ENCODE peak calls at places on chromosomes 3 and 15, in eight cellular contexts. One of them, this sample, is unnamed.

GRCh38 chr3:44114142-44114541 is 127.5 kb upstream of the TOPAZ1 start:
- DNase-seq in body of pancreas: peak
- DNase-seq in heart left ventricle: peak
- DNase-seq in IMR-90: peak
- DNase-seq in lower leg skin: no peak
- DNase-seq in K562: peak
- DNase-seq in breast epithelium: no peak
- DNase-seq in uterus: no peak
- DNase-seq in this sample: peak

GRCh38 chr3:156317457-156317856 is 197.1 kb downstream of the KCNAB1 start:
- DNase-seq in body of pancreas: no peak
- DNase-seq in heart left ventricle: no peak
- DNase-seq in IMR-90: peak
- DNase-seq in lower leg skin: no peak
- DNase-seq in K562: no peak
- DNase-seq in breast epithelium: no peak
- DNase-seq in uterus: no peak
- DNase-seq in this sample: peak

GRCh38 chr3:114380233-114380645 is 86.4 kb downstream of the TIGIT start:
- DNase-seq in body of pancreas: peak
- DNase-seq in heart left ventricle: peak
- DNase-seq in IMR-90: peak
- DNase-seq in lower leg skin: peak
- DNase-seq in K562: no peak
- DNase-seq in breast epithelium: peak
- DNase-seq in uterus: peak
- DNase-seq in this sample: no peak

GRCh38 chr3:134929976-134930375 is 134.9 kb downstream of the EPHB1 start:
- DNase-seq in body of pancreas: no peak
- DNase-seq in heart left ventricle: no peak
- DNase-seq in IMR-90: no peak
- DNase-seq in lower leg skin: no peak
- DNase-seq in K562: no peak
- DNase-seq in breast epithelium: no peak
- DNase-seq in uterus: no peak
- DNase-seq in this sample: no peak

GRCh38 chr3:160544837-160545236 is 20.5 kb downstream of the KPNA4 start:
- DNase-seq in body of pancreas: no peak
- DNase-seq in heart left ventricle: no peak
- DNase-seq in IMR-90: no peak
- DNase-seq in lower leg skin: no peak
- DNase-seq in K562: no peak
- DNase-seq in breast epithelium: no peak
- DNase-seq in uterus: no peak
- DNase-seq in this sample: no peak

GRCh38 chr15:69869291-69869690 is 228.4 kb downstream of the TLE3 start:
- DNase-seq in body of pancreas: no peak
- DNase-seq in heart left ventricle: no peak
- DNase-seq in IMR-90: no peak
- DNase-seq in lower leg skin: no peak
- DNase-seq in K562: no peak
- DNase-seq in breast epithelium: no peak
- DNase-seq in uterus: no peak
- DNase-seq in this sample: no peak

GRCh38 chr3:22156868-22157267 is 405.9 kb upstream of the ZNF385D start:
- DNase-seq in body of pancreas: no peak
- DNase-seq in heart left ventricle: no peak
- DNase-seq in IMR-90: no peak
- DNase-seq in lower leg skin: no peak
- DNase-seq in K562: no peak
- DNase-seq in breast epithelium: no peak
- DNase-seq in uterus: no peak
- DNase-seq in this sample: no peak

GRCh38 chr3:58418227-58418626 is 15.4 kb downstream of the PDHB start:
- DNase-seq in body of pancreas: no peak
- DNase-seq in heart left ventricle: no peak
- DNase-seq in IMR-90: no peak
- DNase-seq in lower leg skin: no peak
- DNase-seq in K562: no peak
- DNase-seq in breast epithelium: no peak
- DNase-seq in uterus: no peak
- DNase-seq in this sample: no peak

GRCh38 chr3:86937306-86937791 is 53.6 kb downstream of the VGLL3 start:
- DNase-seq in body of pancreas: peak
- DNase-seq in heart left ventricle: no peak
- DNase-seq in IMR-90: peak
- DNase-seq in lower leg skin: peak
- DNase-seq in K562: no peak
- DNase-seq in breast epithelium: no peak
- DNase-seq in uterus: peak
- DNase-seq in this sample: no peak

GRCh38 chr3:74633021-74633420 is 18.6 kb upstream of the CNTN3 start:
- DNase-seq in body of pancreas: no peak
- DNase-seq in heart left ventricle: no peak
- DNase-seq in IMR-90: peak
- DNase-seq in lower leg skin: no peak
- DNase-seq in K562: no peak
- DNase-seq in breast epithelium: no peak
- DNase-seq in uterus: no peak
- DNase-seq in this sample: no peak

GRCh38 chr3:25665646-25666136 is 984 bp upstream of the TOP2B start:
- DNase-seq in body of pancreas: no peak
- DNase-seq in heart left ventricle: no peak
- DNase-seq in IMR-90: no peak
- DNase-seq in lower leg skin: no peak
- DNase-seq in K562: no peak
- DNase-seq in breast epithelium: no peak
- DNase-seq in uterus: no peak
- DNase-seq in this sample: no peak

GRCh38 chr15:28127036-28127435 is 27.9 kb upstream of the OCA2 start:
- DNase-seq in body of pancreas: no peak
- DNase-seq in heart left ventricle: peak
- DNase-seq in IMR-90: no peak
- DNase-seq in lower leg skin: no peak
- DNase-seq in K562: no peak
- DNase-seq in breast epithelium: no peak
- DNase-seq in uterus: no peak
- DNase-seq in this sample: no peak

GRCh38 chr3:140216249-140216648 is 281.3 kb downstream of the CLSTN2 start:
- DNase-seq in body of pancreas: no peak
- DNase-seq in heart left ventricle: no peak
- DNase-seq in IMR-90: no peak
- DNase-seq in lower leg skin: no peak
- DNase-seq in K562: peak
- DNase-seq in breast epithelium: no peak
- DNase-seq in uterus: no peak
- DNase-seq in this sample: peak

GRCh38 chr15:95687686-95688085 is 642.8 kb upstream of the NR2F2 start:
- DNase-seq in body of pancreas: no peak
- DNase-seq in heart left ventricle: no peak
- DNase-seq in IMR-90: no peak
- DNase-seq in lower leg skin: no peak
- DNase-seq in K562: no peak
- DNase-seq in breast epithelium: no peak
- DNase-seq in uterus: no peak
- DNase-seq in this sample: no peak

GRCh38 chr3:107247116-107247515 is 130.1 kb upstream of the CCDC54 start:
- DNase-seq in body of pancreas: no peak
- DNase-seq in heart left ventricle: no peak
- DNase-seq in IMR-90: no peak
- DNase-seq in lower leg skin: no peak
- DNase-seq in K562: no peak
- DNase-seq in breast epithelium: no peak
- DNase-seq in uterus: no peak
- DNase-seq in this sample: no peak

GRCh38 chr15:61025283-61025682 is 203.8 kb downstream of the RORA start:
- DNase-seq in body of pancreas: no peak
- DNase-seq in heart left ventricle: no peak
- DNase-seq in IMR-90: peak
- DNase-seq in lower leg skin: no peak
- DNase-seq in K562: no peak
- DNase-seq in breast epithelium: no peak
- DNase-seq in uterus: no peak
- DNase-seq in this sample: no peak

GRCh38 chr3:102530443-102531195 is 95.8 kb downstream of the ZPLD1 start:
- DNase-seq in body of pancreas: no peak
- DNase-seq in heart left ventricle: no peak
- DNase-seq in IMR-90: peak
- DNase-seq in lower leg skin: no peak
- DNase-seq in K562: no peak
- DNase-seq in breast epithelium: no peak
- DNase-seq in uterus: no peak
- DNase-seq in this sample: no peak

GRCh38 chr3:9976736-9977709 is 9.6 kb downstream of the EMC3 start:
- DNase-seq in body of pancreas: peak
- DNase-seq in heart left ventricle: peak
- DNase-seq in IMR-90: peak
- DNase-seq in lower leg skin: peak
- DNase-seq in K562: peak
- DNase-seq in breast epithelium: peak
- DNase-seq in uterus: peak
- DNase-seq in this sample: peak

GRCh38 chr15:58369261-58369699 is 62.5 kb upstream of the LIPC start:
- DNase-seq in body of pancreas: no peak
- DNase-seq in heart left ventricle: no peak
- DNase-seq in IMR-90: peak
- DNase-seq in lower leg skin: no peak
- DNase-seq in K562: no peak
- DNase-seq in breast epithelium: no peak
- DNase-seq in uterus: no peak
- DNase-seq in this sample: no peak

GRCh38 chr3:185423178-185423577 is 60.2 kb downstream of the MAP3K13 start:
- DNase-seq in body of pancreas: peak
- DNase-seq in heart left ventricle: no peak
- DNase-seq in IMR-90: peak
- DNase-seq in lower leg skin: no peak
- DNase-seq in K562: peak
- DNase-seq in breast epithelium: no peak
- DNase-seq in uterus: no peak
- DNase-seq in this sample: peak

GRCh38 chr3:40044487-40044886 is 235.1 kb downstream of the MYRIP start:
- DNase-seq in body of pancreas: no peak
- DNase-seq in heart left ventricle: no peak
- DNase-seq in IMR-90: no peak
- DNase-seq in lower leg skin: peak
- DNase-seq in K562: no peak
- DNase-seq in breast epithelium: no peak
- DNase-seq in uterus: no peak
- DNase-seq in this sample: no peak

GRCh38 chr3:12916159-12916558 is 74.8 kb upstream of the RPL32 start:
- DNase-seq in body of pancreas: no peak
- DNase-seq in heart left ventricle: no peak
- DNase-seq in IMR-90: no peak
- DNase-seq in lower leg skin: no peak
- DNase-seq in K562: no peak
- DNase-seq in breast epithelium: no peak
- DNase-seq in uterus: no peak
- DNase-seq in this sample: no peak

GRCh38 chr15:88620995-88621772 is at the start of gene AEN:
- DNase-seq in body of pancreas: peak
- DNase-seq in heart left ventricle: peak
- DNase-seq in IMR-90: peak
- DNase-seq in lower leg skin: peak
- DNase-seq in K562: peak
- DNase-seq in breast epithelium: peak
- DNase-seq in uterus: peak
- DNase-seq in this sample: peak
- TF ChIP-seq POLR2A in body of pancreas: peak
- TF ChIP-seq POLR2A in heart left ventricle: no peak
- TF ChIP-seq POLR2A in IMR-90: peak
- TF ChIP-seq POLR2A in lower leg skin: no peak
- TF ChIP-seq POLR2A in K562: peak
- TF ChIP-seq POLR2A in breast epithelium: no peak
- TF ChIP-seq POLR2A in uterus: peak
- TF ChIP-seq POLR2A in this sample: peak

DNA sequence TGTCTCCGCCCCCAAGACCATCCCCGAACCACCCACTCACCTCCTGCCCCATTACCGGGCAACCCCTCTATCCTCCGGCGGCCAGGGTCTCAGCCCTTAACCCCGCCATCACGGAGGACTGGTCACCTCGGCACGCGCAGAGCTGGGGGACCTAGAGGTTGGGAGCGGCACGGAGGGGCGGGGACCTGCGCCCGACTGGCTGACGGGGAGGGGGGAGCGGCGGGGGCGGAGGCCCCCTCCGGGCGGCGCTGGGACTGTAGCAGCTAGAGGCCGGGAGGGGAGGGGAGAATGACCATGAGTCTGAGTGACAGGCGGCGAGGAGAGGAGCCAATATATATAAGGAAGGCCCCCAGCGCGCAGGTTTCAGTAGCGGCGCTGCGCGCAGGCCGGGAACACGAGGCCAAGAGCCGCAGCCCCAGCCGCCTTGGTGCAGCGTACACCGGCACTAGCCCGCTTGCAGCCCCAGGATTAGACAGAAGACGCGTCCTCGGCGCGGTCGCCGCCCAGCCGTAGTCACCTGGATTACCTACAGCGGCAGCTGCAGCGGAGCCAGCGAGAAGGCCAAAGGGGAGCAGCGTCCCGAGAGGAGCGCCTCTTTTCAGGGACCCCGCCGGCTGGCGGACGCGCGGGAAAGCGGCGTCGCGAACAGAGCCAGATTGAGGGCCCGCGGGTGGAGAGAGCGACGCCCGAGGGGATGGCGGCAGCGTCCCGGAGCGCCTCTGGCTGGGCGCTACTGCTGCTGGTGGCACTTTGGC is at the start of gene DLL4:
- DNase-seq in body of pancreas: peak
- DNase-seq in heart left ventricle: peak
- DNase-seq in IMR-90: peak
- DNase-seq in lower leg skin: no peak
- DNase-seq in K562: peak
- DNase-seq in breast epithelium: peak
- DNase-seq in uterus: peak
- DNase-seq in this sample: no peak
- TF ChIP-seq POLR2A in body of pancreas: peak
- TF ChIP-seq POLR2A in heart left ventricle: no peak
- TF ChIP-seq POLR2A in IMR-90: peak
- TF ChIP-seq POLR2A in lower leg skin: no peak
- TF ChIP-seq POLR2A in K562: peak
- TF ChIP-seq POLR2A in breast epithelium: peak
- TF ChIP-seq POLR2A in uterus: peak
- TF ChIP-seq POLR2A in this sample: no peak

DNA sequence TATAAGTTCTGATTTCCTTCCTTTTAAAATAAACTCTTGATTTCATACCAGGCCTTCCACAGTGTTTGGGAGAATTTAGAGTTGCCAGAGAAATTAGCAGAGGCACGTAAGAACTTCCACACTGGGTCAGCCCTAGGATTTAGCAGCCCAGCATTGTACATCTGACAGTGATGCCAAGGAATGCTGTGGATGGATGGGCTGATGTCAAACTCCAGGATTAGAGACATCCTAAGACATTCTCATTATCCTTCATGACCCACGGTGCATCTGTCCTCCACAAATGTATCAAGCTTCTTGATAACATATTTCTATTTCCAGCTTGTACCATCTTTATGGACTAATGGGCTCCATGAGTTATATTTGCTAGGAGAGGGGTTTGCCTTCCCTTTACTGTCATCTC is 8.0 kb upstream of the TPM1 start:
- DNase-seq in body of pancreas: no peak
- DNase-seq in heart left ventricle: no peak
- DNase-seq in IMR-90: no peak
- DNase-seq in lower leg skin: no peak
- DNase-seq in K562: no peak
- DNase-seq in breast epithelium: no peak
- DNase-seq in uterus: no peak
- DNase-seq in this sample: no peak
- TF ChIP-seq POLR2A in body of pancreas: no peak
- TF ChIP-seq POLR2A in heart left ventricle: no peak
- TF ChIP-seq POLR2A in IMR-90: no peak
- TF ChIP-seq POLR2A in lower leg skin: no peak
- TF ChIP-seq POLR2A in K562: no peak
- TF ChIP-seq POLR2A in breast epithelium: no peak
- TF ChIP-seq POLR2A in uterus: no peak
- TF ChIP-seq POLR2A in this sample: no peak

GRCh38 chr15:39598958-39599845 is 18.3 kb downstream of the THBS1 start:
- DNase-seq in body of pancreas: no peak
- DNase-seq in heart left ventricle: no peak
- DNase-seq in IMR-90: peak
- DNase-seq in lower leg skin: no peak
- DNase-seq in K562: no peak
- DNase-seq in breast epithelium: no peak
- DNase-seq in uterus: no peak
- DNase-seq in this sample: no peak
- TF ChIP-seq POLR2A in body of pancreas: no peak
- TF ChIP-seq POLR2A in heart left ventricle: no peak
- TF ChIP-seq POLR2A in IMR-90: peak
- TF ChIP-seq POLR2A in lower leg skin: no peak
- TF ChIP-seq POLR2A in K562: no peak
- TF ChIP-seq POLR2A in breast epithelium: no peak
- TF ChIP-seq POLR2A in uterus: no peak
- TF ChIP-seq POLR2A in this sample: no peak

This sample was measured in H54.